ENCODE peak calls at places on chromosomes 2 and 18, in eight cellular contexts. I is breast epithelium; Y is NCI-H510A; Z is GM03348; W is activated CD4-positive, alpha-beta T cell treated with anti-CD3 and anti-CD28 coated beads, Interleukin-2, amount 50 U/mL, for 1 hour; V is skeletal muscle cell; J is heart right ventricle; M is body of pancreas. Q is an unnamed sample.

GRCh38 chr2:152440049-152440448 is 105.1 kb downstream of the FMNL2 start:
- DNase-seq in M (no peak), I (no peak), V (no peak), W (no peak), Y (no peak), Z (no peak), J (no peak), Q (no peak)

GRCh38 chr18:60861575-60861974 is 471.7 kb upstream of the CDH20 start:
- DNase-seq in V (no peak), I (no peak), W (no peak), Z (no peak), Y (no peak), J (no peak), M (no peak), Q (no peak)

GRCh38 chr2:1593371-1594205 is 150.7 kb downstream of the PXDN start:
- DNase-seq in Z (peak), V (peak), J (no peak), M (no peak), Y (peak), I (no peak), W (no peak), Q (no peak)

GRCh38 chr2:192559541-192560126 is 364.9 kb upstream of the TMEFF2 start:
- DNase-seq in W (no peak), J (no peak), I (no peak), M (no peak), Z (no peak), Y (no peak), V (no peak), Q (no peak)

GRCh38 chr2:143649226-143649625 is 520.0 kb downstream of the ARHGAP15 start:
- DNase-seq in M (no peak), I (no peak), V (no peak), J (no peak), W (no peak), Z (no peak), Y (no peak), Q (no peak)

GRCh38 chr2:111896007-111896406 is 2.4 kb upstream of the MERTK start:
- DNase-seq in W (no peak), Z (no peak), I (no peak), M (no peak), V (no peak), Y (no peak), J (no peak), Q (no peak)

GRCh38 chr2:10007440-10007839 is 35.9 kb upstream of the KLF11 start:
- DNase-seq in Z (peak), M (peak), Y (no peak), J (no peak), V (no peak), W (no peak), I (no peak), Q (no peak)

GRCh38 chr2:236345081-236345714 is 81.0 kb upstream of the ASB18 start:
- DNase-seq in W (no peak), V (no peak), M (no peak), I (no peak), Z (no peak), Y (no peak), J (no peak), Q (no peak)

GRCh38 chr2:137951606-137952005 is 12.7 kb upstream of the HNMT start:
- DNase-seq in M (no peak), Z (peak), V (peak), I (no peak), Y (no peak), J (no peak), W (no peak), Q (no peak)

GRCh38 chr2:86068098-86069047 is 37.3 kb downstream of the POLR1A start:
- DNase-seq in V (no peak), Z (no peak), I (no peak), M (peak), W (peak), J (no peak), Y (peak), Q (no peak)

GRCh38 chr18:42426496-42427015 is 471.5 kb downstream of the PIK3C3 start:
- DNase-seq in M (no peak), Y (no peak), J (no peak), V (no peak), I (no peak), Z (no peak), W (no peak), Q (no peak)

GRCh38 chr2:75098856-75099255 is 100.5 kb downstream of the TACR1 start:
- DNase-seq in W (no peak), Y (no peak), J (no peak), M (no peak), V (no peak), I (no peak), Z (peak), Q (no peak)

GRCh38 chr2:199206536-199206935 is 251.2 kb downstream of the SATB2 start:
- DNase-seq in J (no peak), Y (peak), M (no peak), I (no peak), V (no peak), W (no peak), Z (no peak), Q (no peak)

GRCh38 chr2:144010096-144010495 is 509.8 kb downstream of the ZEB2 start:
- DNase-seq in Z (no peak), W (no peak), V (no peak), I (no peak), Y (no peak), M (no peak), J (no peak), Q (no peak)

GRCh38 chr2:216777637-216778273 is 82.1 kb downstream of the TNP1 start:
- DNase-seq in W (no peak), Z (peak), V (no peak), Y (peak), M (no peak), I (no peak), J (no peak), Q (no peak)

GRCh38 chr2:58834404-58834803 is 593.3 kb upstream of the FANCL start:
- DNase-seq in M (no peak), V (no peak), J (peak), Y (no peak), Z (peak), W (no peak), I (no peak), Q (no peak)

GRCh38 chr18:2935438-2936192 is 77.3 kb downstream of the LPIN2 start:
- DNase-seq in Y (no peak), I (no peak), Z (peak), V (no peak), W (no peak), M (no peak), J (no peak), Q (no peak)

GRCh38 chr2:12089496-12089895 is 343.1 kb downstream of the LPIN1 start:
- DNase-seq in W (no peak), I (no peak), J (no peak), M (no peak), V (no peak), Z (no peak), Y (no peak), Q (no peak)

Q was measured in effector CD8-positive, alpha-beta T cell.